ENCODE peak calls at places on chromosome 1, in eight cellular contexts. One of them, this sample, is unnamed. For H3K36me3, the result is how much of the 10 kb centered on the place peaks cover.

GRCh38 chr1:13732971-13733667 is 33.1 kb downstream of the PRDM2 start:
- DNase-seq in tibial artery: no peak
- DNase-seq in uterus: no peak
- DNase-seq in GM23338: no peak
- DNase-seq in upper lobe of right lung: no peak
- DNase-seq in CD8-positive, alpha-beta T cell: peak
- DNase-seq in Panc1: no peak
- DNase-seq in right lobe of liver: no peak
- DNase-seq in this sample: no peak

GRCh38 chr1:115337633-115338456 is at the start of gene NGF:
- DNase-seq in tibial artery: peak
- DNase-seq in uterus: peak
- DNase-seq in GM23338: peak
- DNase-seq in upper lobe of right lung: peak
- DNase-seq in CD8-positive, alpha-beta T cell: no peak
- DNase-seq in Panc1: no peak
- DNase-seq in right lobe of liver: no peak
- DNase-seq in this sample: peak

GRCh38 chr1:167774710-167775109 is 52.9 kb downstream of the MPZL1 start:
- DNase-seq in tibial artery: no peak
- DNase-seq in uterus: no peak
- DNase-seq in GM23338: no peak
- DNase-seq in upper lobe of right lung: no peak
- DNase-seq in CD8-positive, alpha-beta T cell: no peak
- DNase-seq in Panc1: no peak
- DNase-seq in right lobe of liver: no peak
- DNase-seq in this sample: no peak

GRCh38 chr1:39819091-39819812 is 30.6 kb upstream of the BMP8B start:
- DNase-seq in tibial artery: no peak
- DNase-seq in uterus: no peak
- DNase-seq in GM23338: no peak
- DNase-seq in upper lobe of right lung: no peak
- DNase-seq in CD8-positive, alpha-beta T cell: no peak
- DNase-seq in Panc1: no peak
- DNase-seq in right lobe of liver: no peak
- DNase-seq in this sample: no peak

GRCh38 chr1:209641216-209642181 is 10.7 kb downstream of the LAMB3 start:
- DNase-seq in tibial artery: peak
- DNase-seq in uterus: peak
- DNase-seq in GM23338: no peak
- DNase-seq in upper lobe of right lung: peak
- DNase-seq in CD8-positive, alpha-beta T cell: no peak
- DNase-seq in Panc1: no peak
- DNase-seq in right lobe of liver: peak
- DNase-seq in this sample: peak

GRCh38 chr1:21329209-21329844 is 39.1 kb upstream of the ECE1 start:
- DNase-seq in tibial artery: no peak
- DNase-seq in uterus: no peak
- DNase-seq in GM23338: peak
- DNase-seq in upper lobe of right lung: no peak
- DNase-seq in CD8-positive, alpha-beta T cell: no peak
- DNase-seq in Panc1: no peak
- DNase-seq in right lobe of liver: peak
- DNase-seq in this sample: no peak

GRCh38 chr1:227437495-227438008 is 119.3 kb upstream of the CDC42BPA start:
- DNase-seq in tibial artery: no peak
- DNase-seq in uterus: no peak
- DNase-seq in GM23338: peak
- DNase-seq in upper lobe of right lung: no peak
- DNase-seq in CD8-positive, alpha-beta T cell: no peak
- DNase-seq in Panc1: peak
- DNase-seq in right lobe of liver: no peak
- DNase-seq in this sample: no peak

GRCh38 chr1:32761253-32761877 is 55.8 kb downstream of the YARS1 start:
- DNase-seq in tibial artery: no peak
- DNase-seq in uterus: peak
- DNase-seq in GM23338: peak
- DNase-seq in upper lobe of right lung: peak
- DNase-seq in CD8-positive, alpha-beta T cell: no peak
- DNase-seq in Panc1: no peak
- DNase-seq in right lobe of liver: peak
- DNase-seq in this sample: no peak

GRCh38 chr1:193437785-193438184 is 251.4 kb upstream of the B3GALT2 start:
- DNase-seq in tibial artery: no peak
- DNase-seq in uterus: no peak
- DNase-seq in GM23338: no peak
- DNase-seq in upper lobe of right lung: no peak
- DNase-seq in CD8-positive, alpha-beta T cell: no peak
- DNase-seq in Panc1: no peak
- DNase-seq in right lobe of liver: no peak
- DNase-seq in this sample: no peak

DNA sequence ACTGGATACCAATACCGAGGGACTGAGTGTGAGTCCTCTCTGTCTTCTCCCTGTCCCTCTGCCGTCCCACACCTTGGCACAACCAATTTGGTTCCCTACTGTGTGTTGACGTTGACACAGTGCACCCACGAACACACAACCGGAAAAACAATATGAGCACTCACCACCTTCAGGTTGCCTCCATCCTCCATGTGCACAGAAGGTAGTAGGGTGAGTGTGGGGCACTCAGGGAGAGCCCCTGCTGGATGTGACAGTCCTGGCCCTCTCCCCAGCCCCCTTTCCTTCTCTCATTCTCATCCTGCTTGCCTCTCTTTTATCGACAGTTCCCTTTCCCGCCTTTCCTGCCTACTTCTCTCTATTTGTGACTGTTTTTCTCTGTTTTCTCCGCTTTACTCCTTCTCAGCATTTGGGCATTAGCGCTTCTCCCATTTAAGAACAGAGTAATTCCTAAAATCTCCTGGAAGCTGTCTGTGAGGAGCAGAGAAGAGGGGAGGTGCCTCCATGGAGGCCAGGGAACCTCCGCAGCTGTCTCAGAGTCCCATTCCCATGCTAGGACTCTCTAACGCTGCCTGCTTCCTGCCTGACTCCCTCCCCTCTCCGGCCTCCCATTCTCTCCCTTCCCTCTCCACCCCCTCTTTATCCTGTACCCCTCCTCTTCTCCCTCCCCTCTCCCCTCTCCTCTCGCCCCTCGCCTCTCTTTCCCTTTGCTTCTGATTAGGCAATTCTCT is 16.4 kb downstream of the CADM3 start:
- DNase-seq in tibial artery: no peak
- DNase-seq in uterus: no peak
- DNase-seq in GM23338: peak
- DNase-seq in upper lobe of right lung: no peak
- DNase-seq in CD8-positive, alpha-beta T cell: no peak
- DNase-seq in Panc1: no peak
- DNase-seq in right lobe of liver: no peak
- DNase-seq in this sample: no peak
- H3K4me3 ChIP-seq in tibial artery: peak
- H3K4me3 ChIP-seq in uterus: peak
- H3K4me3 ChIP-seq in GM23338: peak
- H3K4me3 ChIP-seq in upper lobe of right lung: peak
- H3K4me3 ChIP-seq in CD8-positive, alpha-beta T cell: no peak
- H3K4me3 ChIP-seq in Panc1: no peak
- H3K4me3 ChIP-seq in right lobe of liver: no peak
- H3K4me3 ChIP-seq in this sample: peak

GRCh38 chr1:232508161-232508661 is 121.7 kb downstream of the SIPA1L2 start:
- DNase-seq in tibial artery: no peak
- DNase-seq in uterus: no peak
- DNase-seq in GM23338: peak
- DNase-seq in upper lobe of right lung: no peak
- DNase-seq in CD8-positive, alpha-beta T cell: no peak
- DNase-seq in Panc1: no peak
- DNase-seq in right lobe of liver: no peak
- DNase-seq in this sample: no peak
- TF ChIP-seq CTCF in tibial artery: no peak
- TF ChIP-seq CTCF in uterus: no peak
- TF ChIP-seq CTCF in GM23338: peak
- TF ChIP-seq CTCF in upper lobe of right lung: peak
- TF ChIP-seq CTCF in CD8-positive, alpha-beta T cell: no peak
- TF ChIP-seq CTCF in Panc1: no peak
- TF ChIP-seq CTCF in right lobe of liver: no peak
- TF ChIP-seq CTCF in this sample: peak

GRCh38 chr1:197139169-197139568 is 7.3 kb downstream of the ASPM start:
- DNase-seq in tibial artery: no peak
- DNase-seq in uterus: no peak
- DNase-seq in GM23338: no peak
- DNase-seq in upper lobe of right lung: no peak
- DNase-seq in CD8-positive, alpha-beta T cell: no peak
- DNase-seq in Panc1: no peak
- DNase-seq in right lobe of liver: no peak
- DNase-seq in this sample: no peak
- H3K36me3 ChIP-seq in tibial artery: under half
- H3K36me3 ChIP-seq in uterus: under half
- H3K36me3 ChIP-seq in GM23338: under half
- H3K36me3 ChIP-seq in upper lobe of right lung: under half
- H3K36me3 ChIP-seq in CD8-positive, alpha-beta T cell: under half
- H3K36me3 ChIP-seq in Panc1: under half
- H3K36me3 ChIP-seq in right lobe of liver: under half
- H3K36me3 ChIP-seq in this sample: under half

GRCh38 chr1:150979723-150980056 is 2.4 kb upstream of the ANXA9 start:
- DNase-seq in tibial artery: no peak
- DNase-seq in uterus: no peak
- DNase-seq in GM23338: no peak
- DNase-seq in upper lobe of right lung: no peak
- DNase-seq in CD8-positive, alpha-beta T cell: no peak
- DNase-seq in Panc1: no peak
- DNase-seq in right lobe of liver: no peak
- DNase-seq in this sample: no peak
- H3K4me3 ChIP-seq in tibial artery: no peak
- H3K4me3 ChIP-seq in uterus: no peak
- H3K4me3 ChIP-seq in GM23338: no peak
- H3K4me3 ChIP-seq in upper lobe of right lung: peak
- H3K4me3 ChIP-seq in CD8-positive, alpha-beta T cell: peak
- H3K4me3 ChIP-seq in Panc1: peak
- H3K4me3 ChIP-seq in right lobe of liver: peak
- H3K4me3 ChIP-seq in this sample: peak

DNA sequence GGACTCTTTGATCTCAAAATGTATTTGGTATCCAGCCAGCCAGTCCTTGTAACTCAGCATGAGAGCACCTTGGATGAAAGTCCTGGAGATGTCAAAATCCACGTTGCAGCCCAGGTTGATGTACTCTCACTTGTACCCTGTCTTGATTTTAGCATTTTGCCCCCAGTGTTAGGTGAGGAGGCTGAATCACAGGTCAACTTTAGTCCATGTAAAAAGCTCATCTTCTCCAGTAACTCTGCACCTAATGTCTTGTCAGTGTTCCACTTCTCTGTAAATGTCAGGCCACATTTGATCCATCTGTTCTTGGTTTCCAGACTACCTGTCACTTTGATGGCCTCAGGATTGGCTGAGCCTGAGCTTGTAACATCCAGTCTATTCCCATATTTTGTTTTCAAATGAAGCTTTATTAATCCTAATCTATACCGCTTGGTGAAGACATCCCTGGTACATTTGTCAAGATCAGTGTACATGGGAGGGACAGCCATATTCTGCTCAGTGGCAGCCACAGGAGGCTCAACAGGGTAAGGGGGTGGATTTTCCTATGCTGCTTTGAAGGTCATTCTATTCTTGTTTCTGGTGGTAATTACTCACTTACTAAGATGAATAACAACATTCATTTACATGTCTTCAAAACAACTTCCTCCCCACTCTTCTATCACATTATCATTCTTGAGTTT is 24.1 kb upstream of the FCRL3 start:
- DNase-seq in tibial artery: no peak
- DNase-seq in uterus: no peak
- DNase-seq in GM23338: no peak
- DNase-seq in upper lobe of right lung: no peak
- DNase-seq in CD8-positive, alpha-beta T cell: no peak
- DNase-seq in Panc1: no peak
- DNase-seq in right lobe of liver: no peak
- DNase-seq in this sample: no peak
- TF ChIP-seq CTCF in tibial artery: no peak
- TF ChIP-seq CTCF in uterus: no peak
- TF ChIP-seq CTCF in GM23338: no peak
- TF ChIP-seq CTCF in upper lobe of right lung: no peak
- TF ChIP-seq CTCF in CD8-positive, alpha-beta T cell: no peak
- TF ChIP-seq CTCF in Panc1: no peak
- TF ChIP-seq CTCF in right lobe of liver: no peak
- TF ChIP-seq CTCF in this sample: no peak

GRCh38 chr1:119739150-119739549 is 27.4 kb downstream of the PHGDH start:
- DNase-seq in tibial artery: no peak
- DNase-seq in uterus: no peak
- DNase-seq in GM23338: no peak
- DNase-seq in upper lobe of right lung: no peak
- DNase-seq in CD8-positive, alpha-beta T cell: no peak
- DNase-seq in Panc1: no peak
- DNase-seq in right lobe of liver: no peak
- DNase-seq in this sample: no peak
- H3K36me3 ChIP-seq in tibial artery: under half
- H3K36me3 ChIP-seq in uterus: under half
- H3K36me3 ChIP-seq in GM23338: half or more
- H3K36me3 ChIP-seq in upper lobe of right lung: under half
- H3K36me3 ChIP-seq in CD8-positive, alpha-beta T cell: under half
- H3K36me3 ChIP-seq in Panc1: under half
- H3K36me3 ChIP-seq in right lobe of liver: under half
- H3K36me3 ChIP-seq in this sample: under half

DNA sequence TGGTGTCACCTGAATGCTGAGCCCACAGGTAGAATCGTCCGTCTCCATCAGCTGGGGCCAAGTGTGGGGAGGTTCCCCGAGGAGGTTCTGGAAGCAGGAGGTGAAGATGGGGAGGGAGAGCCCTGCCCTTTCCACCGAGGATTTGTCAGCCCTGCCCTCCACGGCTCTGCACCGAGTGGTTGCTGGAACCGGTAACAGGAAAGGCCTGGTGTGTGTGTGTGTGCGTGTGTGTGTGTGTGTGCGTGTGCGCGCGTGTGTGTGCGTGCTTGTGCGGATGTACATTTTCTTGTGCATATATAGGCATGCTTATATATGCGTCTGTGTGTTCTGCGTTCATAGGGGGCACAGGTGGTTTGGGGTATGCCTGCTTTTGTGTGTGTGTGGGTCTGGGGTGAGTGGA is 3.5 kb downstream of the NBL1 start:
- DNase-seq in tibial artery: no peak
- DNase-seq in uterus: no peak
- DNase-seq in GM23338: no peak
- DNase-seq in upper lobe of right lung: no peak
- DNase-seq in CD8-positive, alpha-beta T cell: peak
- DNase-seq in Panc1: no peak
- DNase-seq in right lobe of liver: no peak
- DNase-seq in this sample: no peak
- H3K4me3 ChIP-seq in tibial artery: no peak
- H3K4me3 ChIP-seq in uterus: no peak
- H3K4me3 ChIP-seq in GM23338: no peak
- H3K4me3 ChIP-seq in upper lobe of right lung: peak
- H3K4me3 ChIP-seq in CD8-positive, alpha-beta T cell: no peak
- H3K4me3 ChIP-seq in Panc1: peak
- H3K4me3 ChIP-seq in right lobe of liver: no peak
- H3K4me3 ChIP-seq in this sample: peak